ENCODE peak calls at places on chromosomes 1 and 21, in five cellular contexts. B, N, S, V and K are unnamed samples.

GRCh38 chr21:46127239-46128105 is 27.9 kb downstream of the FTCD start:
- DNase-seq in N (no peak), S (no peak), V (no peak), B (no peak), K (no peak)

GRCh38 chr1:159090566-159091546 is 14.3 kb upstream of the AIM2 start:
- DNase-seq in S (no peak), N (no peak), V (no peak), B (no peak), K (no peak)

GRCh38 chr1:147808025-147808424 is 47.6 kb upstream of the GJA5 start:
- DNase-seq in V (no peak), B (no peak), S (no peak), N (no peak), K (no peak)

GRCh38 chr1:21866629-21867009 is 54.6 kb downstream of the LDLRAD2 start:
- DNase-seq in V (no peak), N (no peak), B (no peak), S (no peak), K (no peak)

GRCh38 chr1:206753141-206753540 is 17.4 kb upstream of the IL19 start:
- DNase-seq in N (no peak), B (no peak), V (no peak), S (no peak), K (no peak)

GRCh38 chr1:16318544-16318943 is 33.7 kb downstream of the FBXO42 start:
- DNase-seq in N (no peak), B (no peak), S (no peak), V (peak; percentile 17), K (no peak)

GRCh38 chr1:110291241-110292030 is 47.7 kb upstream of the RBM15 start:
- DNase-seq in V (no peak), N (no peak), B (no peak), S (no peak), K (no peak)

GRCh38 chr1:83693409-83694126 is 305.4 kb downstream of the TTLL7 start:
- DNase-seq in B (peak; percentile 77), V (no peak), N (no peak), S (no peak), K (no peak)

GRCh38 chr1:6349254-6349943 is 44.2 kb downstream of the ACOT7 start:
- DNase-seq in B (no peak), N (no peak), V (no peak), S (no peak), K (no peak)

GRCh38 chr1:202710070-202711025 is at the start of gene SYT2:
- DNase-seq in N (no peak), S (peak; percentile 34), B (peak; percentile 82), V (no peak), K (no peak)

GRCh38 chr1:42817440-42817767 is 207 bp upstream of the SVBP start:
- DNase-seq in N (no peak), S (peak; percentile 72), V (no peak), B (no peak), K (no peak)

GRCh38 chr1:202154766-202155477 is 5.5 kb downstream of the PTPN7 start:
- DNase-seq in N (peak; percentile 39), V (no peak), S (peak; percentile 46), B (peak; percentile 82), K (peak; percentile 67)

GRCh38 chr21:45295576-45296365 is 8.1 kb upstream of the POFUT2 start:
- DNase-seq in V (no peak), B (no peak), S (no peak), N (no peak), K (no peak)

GRCh38 chr1:30589083-30589482 is 134.3 kb downstream of the MATN1 start:
- DNase-seq in B (no peak), N (no peak), V (no peak), S (no peak), K (no peak)

GRCh38 chr21:39613029-39613934 is 542 bp downstream of the B3GALT5 start:
- DNase-seq in V (no peak), N (no peak), S (no peak), B (peak; percentile 39), K (no peak)
- H3K27ac ChIP-seq in V (no peak overlapping the region), N (no peak overlapping the region), S (no peak overlapping the region), B (no peak overlapping the region), K (no peak overlapping the region)

GRCh38 chr1:191929383-191929782 is 228.9 kb upstream of the RGS18 start:
- DNase-seq in N (no peak), V (no peak), B (no peak), S (no peak), K (no peak)
- H3K27ac ChIP-seq in N (no peak overlapping the region), V (no peak overlapping the region), B (no peak overlapping the region), S (no peak overlapping the region), K (no peak overlapping the region)

GRCh38 chr1:117030271-117030877 is 28.8 kb downstream of the CD101 start:
- DNase-seq in S (no peak), B (no peak), N (no peak), V (no peak), K (no peak)
- H3K27ac ChIP-seq in S (no peak overlapping the region), B (no peak overlapping the region), N (no peak overlapping the region), V (no peak overlapping the region), K (no peak overlapping the region)

GRCh38 chr1:68198752-68199151 is 33.6 kb downstream of the WLS start:
- DNase-seq in N (no peak), B (no peak), V (no peak), S (no peak), K (no peak)

GRCh38 chr1:68204965-68205630 is 27.2 kb downstream of the WLS start:
- DNase-seq in B (no peak), V (no peak), N (no peak), S (no peak), K (no peak)

GRCh38 chr1:68199603-68200002 is 32.7 kb downstream of the WLS start:
- DNase-seq in V (no peak), B (no peak), S (no peak), N (no peak), K (no peak)

GRCh38 chr1:68202239-68202832 is 30.0 kb downstream of the WLS start:
- DNase-seq in N (no peak), V (no peak), B (no peak), S (no peak), K (no peak)

GRCh38 chr1:68201546-68202238 is 30.6 kb downstream of the WLS start:
- DNase-seq in S (no peak), N (no peak), V (no peak), B (no peak), K (no peak)
- H3K27ac ChIP-seq in S (no peak overlapping the region), N (no peak overlapping the region), V (no peak overlapping the region), B (no peak overlapping the region), K (no peak overlapping the region)

DNA sequence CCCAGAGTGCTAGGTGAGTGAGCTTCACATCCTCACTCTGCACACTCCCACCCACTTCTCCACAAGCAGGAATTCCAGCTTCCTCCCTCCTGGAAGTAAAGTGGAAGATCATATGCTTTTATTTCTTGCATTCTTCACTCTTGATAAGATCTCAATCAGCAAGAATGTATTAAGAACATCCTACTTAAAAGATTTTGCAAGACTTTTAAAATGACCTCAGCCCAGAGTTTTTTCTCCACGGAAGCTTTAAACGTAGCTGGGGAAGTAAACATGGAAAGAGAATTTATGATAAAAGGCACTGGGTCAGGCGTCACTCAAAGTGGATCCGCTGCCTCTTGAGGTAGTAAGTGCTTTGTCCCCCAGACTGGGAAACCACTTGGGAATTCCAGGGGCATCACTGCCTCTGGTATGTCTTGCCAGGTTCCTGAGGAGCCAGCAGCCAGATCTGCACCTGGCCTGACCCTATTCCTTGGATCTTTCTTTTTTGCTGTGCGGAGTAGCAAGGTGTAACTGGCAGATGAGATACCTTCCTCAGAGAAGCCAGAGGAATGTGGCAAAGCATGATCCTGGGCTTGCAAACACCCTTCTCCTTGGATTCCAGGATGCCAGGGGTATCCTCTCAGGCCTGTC is 33.9 kb downstream of the CDK18 start:
- DNase-seq in S (no peak), V (no peak), N (no peak), B (no peak), K (no peak)
- H3K27ac ChIP-seq in S (no peak overlapping the region), V (no peak overlapping the region), N (no peak overlapping the region), B (no peak overlapping the region), K (no peak overlapping the region)